ENCODE peak calls at places on chromosomes 11 and 22, in four cellular contexts. R is cardiac muscle cell, U is adrenal gland, I is esophagus muscularis mucosa. K is an unnamed sample. For H3K4me1, the result is how much of the 10 kb centered on the place peaks cover.

GRCh38 chr11:69913591-69914285 is 94.5 kb upstream of the FGF3 start:
- DNase-seq in R (no peak), U (peak), I (no peak), K (peak)

GRCh38 chr22:27780161-27780575 is 21.4 kb downstream of the MN1 start:
- DNase-seq in U (no peak), I (no peak), R (peak), K (no peak)

GRCh38 chr11:77152846-77153245 is 24.8 kb downstream of the MYO7A start:
- DNase-seq in R (peak), U (no peak), I (no peak), K (no peak)

GRCh38 chr11:71499546-71499945 is 27.5 kb upstream of the KRTAP5-7 start:
- DNase-seq in R (no peak), I (no peak), U (peak), K (no peak)

GRCh38 chr22:39142088-39142667 is 10.3 kb downstream of the CBX7 start:
- DNase-seq in I (no peak), U (no peak), R (no peak), K (no peak)

GRCh38 chr11:13486926-13487660 is 8.7 kb downstream of the PTH start:
- DNase-seq in R (peak), U (peak), I (no peak), K (peak)

GRCh38 chr11:24779791-24780190 is 282.9 kb downstream of the LUZP2 start:
- DNase-seq in U (no peak), I (no peak), R (peak), K (no peak)

GRCh38 chr11:16598906-16599305 is 139.5 kb upstream of the C11orf58 start:
- DNase-seq in U (no peak), R (no peak), I (no peak), K (no peak)

GRCh38 chr22:44724416-44724815 is 22.4 kb downstream of the PRR5 start:
- DNase-seq in R (no peak), I (no peak), U (no peak), K (no peak)

GRCh38 chr11:34242037-34242625 is 115.7 kb downstream of the ABTB2 start:
- DNase-seq in U (no peak), R (no peak), I (no peak), K (no peak)

GRCh38 chr22:40594924-40595323 is 41.6 kb downstream of the MRTFA start:
- DNase-seq in R (no peak), U (no peak), I (no peak), K (no peak)

GRCh38 chr22:40592352-40593113 is 44.0 kb downstream of the MRTFA start:
- DNase-seq in R (no peak), I (no peak), U (no peak), K (no peak)

GRCh38 chr22:40595497-40596234 is 40.9 kb downstream of the MRTFA start:
- DNase-seq in U (no peak), R (peak), I (no peak), K (no peak)

GRCh38 chr22:40594346-40594745 is 42.2 kb downstream of the MRTFA start:
- DNase-seq in R (no peak), I (no peak), U (no peak), K (no peak)

GRCh38 chr22:40593460-40594273 is 42.9 kb downstream of the MRTFA start:
- DNase-seq in I (no peak), U (no peak), R (no peak), K (no peak)
- H3K4me3 ChIP-seq in I (no peak), U (no peak), R (no peak), K (no peak)

GRCh38 chr22:37484115-37485005 is 1.8 kb downstream of the MFNG start:
- DNase-seq in I (peak), R (no peak), U (peak), K (peak)
- H3K4me1 ChIP-seq in I (under half), R (under half), U (under half), K (under half)

DNA sequence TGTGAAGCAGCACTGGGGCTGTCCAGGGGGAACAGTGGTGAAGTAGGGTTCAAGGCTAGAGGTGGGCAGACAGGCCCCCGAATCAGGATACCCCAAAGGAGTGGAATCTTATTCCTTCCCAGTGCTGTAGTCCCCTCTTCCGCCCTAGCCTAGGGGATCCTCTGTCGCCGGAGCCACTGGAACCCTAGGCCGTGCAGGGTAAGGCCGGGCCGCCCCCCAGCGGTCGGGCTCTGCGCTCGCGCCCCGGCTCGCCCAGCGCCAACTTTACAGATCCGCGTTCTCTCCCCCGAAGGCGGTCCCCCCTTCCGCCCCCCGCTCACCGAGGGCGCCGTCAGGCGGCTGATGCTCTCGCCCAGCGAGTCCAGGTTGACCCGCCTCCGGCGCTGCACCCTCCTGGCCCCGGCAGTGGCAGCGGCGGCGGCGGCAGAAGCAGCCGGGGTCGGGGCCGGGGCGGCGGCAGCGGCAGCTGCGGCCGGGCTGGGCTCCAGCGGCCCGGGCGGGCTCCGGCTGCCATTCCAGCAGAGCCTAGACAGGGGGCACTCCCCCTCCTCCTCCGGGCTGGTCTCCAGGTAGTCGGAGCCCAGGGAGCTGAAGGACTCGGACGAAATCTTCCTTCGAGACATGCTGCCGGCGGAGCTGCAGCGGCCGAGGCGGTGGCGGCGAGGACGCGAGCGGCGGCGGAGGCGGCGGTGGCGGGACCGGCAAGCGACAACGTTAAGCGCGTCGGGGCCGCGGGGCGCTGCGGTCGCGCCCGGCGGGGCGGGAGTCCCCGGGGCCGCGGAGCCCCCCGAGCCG is 646 bp downstream of the GUCY1A2 start:
- DNase-seq in I (no peak), U (peak), R (peak), K (no peak)
- H3K4me3 ChIP-seq in I (peak), U (no peak), R (peak), K (peak)

DNA sequence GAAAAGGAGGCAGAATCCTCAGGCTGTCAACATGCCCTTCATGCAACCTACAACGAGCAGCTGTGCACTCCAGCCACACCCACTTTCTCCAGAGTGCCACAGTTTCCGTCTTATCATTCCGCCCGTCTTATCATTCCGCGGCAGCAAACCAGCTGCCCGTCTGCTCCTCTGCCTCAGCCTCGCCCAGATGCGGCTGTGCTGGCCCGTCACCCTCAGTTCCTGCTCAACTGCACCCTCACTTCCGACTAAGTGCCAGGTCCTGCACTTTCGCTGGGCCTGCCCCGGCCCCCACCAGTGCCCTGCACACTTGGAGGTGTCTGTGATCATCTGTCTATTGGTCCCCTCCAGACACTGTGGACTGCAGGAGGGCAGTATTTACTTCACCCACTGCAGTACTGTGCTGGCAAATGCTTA is 43.7 kb downstream of the MICAL3 start:
- DNase-seq in U (peak), R (peak), I (no peak), K (peak)
- H3K4me1 ChIP-seq in U (under half), R (under half), I (under half), K (under half)

GRCh38 chr11:62667460-62667859 is 2.3 kb downstream of the CSKMT start:
- DNase-seq in R (no peak), I (no peak), U (no peak), K (no peak)
- H3K4me3 ChIP-seq in R (no peak), I (no peak), U (no peak), K (no peak)

DNA sequence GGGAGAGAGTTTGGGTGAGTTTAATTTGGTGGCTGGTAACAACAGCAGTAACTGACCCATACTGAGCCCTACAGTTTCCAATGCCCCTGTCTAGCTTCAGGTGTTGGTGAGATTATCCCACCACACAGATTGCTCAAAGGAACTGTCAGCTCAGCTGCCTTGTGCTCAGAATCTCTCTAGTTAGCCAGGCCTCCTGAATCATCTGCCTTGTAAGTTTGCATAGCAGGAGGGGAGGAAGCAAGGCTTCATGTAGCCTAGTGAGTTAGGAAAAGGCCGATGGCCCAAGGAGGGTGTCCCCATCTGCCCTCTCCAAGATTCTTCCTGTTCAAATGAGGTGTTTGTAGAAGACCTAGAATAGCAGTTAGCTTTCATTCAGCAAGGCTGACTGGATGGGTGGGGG is 74.3 kb downstream of the MICAL2 start:
- DNase-seq in R (no peak), I (no peak), U (no peak), K (no peak)
- H3K4me1 ChIP-seq in R (half or more), I (under half), U (under half), K (under half)

K was measured in Peyer's patch.